ENCODE peak calls at places on chromosome 17, in ten cellular contexts. F is CD8-positive, alpha-beta T cell; D is breast epithelium; E is NCI-H1092 treated with DMSO at 0.1 percent for 48 hours; K is kidney; B is upper lobe of right lung; T is stimulated activated CD4-positive, alpha-beta T cell treated with anti-CD3 and anti-CD28 coated beads, Interleukin-1b, Interleukin-23, amount 100 ng/mL, for 1 hour; R is NCI-H146; U is IMR-90; G is body of pancreas. Q is an unnamed sample.
A peak's percentile ranks its signal among the peaks of the same experiment; 100 is the strongest.

GRCh38 chr17:42179911-42180410 is 981 bp downstream of the KCNH4 start:
- DNase-seq in F (peak; percentile 34), D (no peak), E (peak; percentile 18), K (no peak), B (no peak), T (no peak), R (peak; percentile 39), U (peak; percentile 30), G (peak; percentile 60), Q (no peak)

GRCh38 chr17:2867441-2868424 is 71.5 kb downstream of the RAP1GAP2 start:
- DNase-seq in F (no peak), D (no peak), E (no peak), K (no peak), B (no peak), T (no peak), R (no peak), U (peak; percentile 93), G (peak; percentile 57), Q (peak; percentile 71)

GRCh38 chr17:30928584-30928983 is 6.8 kb downstream of the ADAP2 start:
- DNase-seq in F (no peak), D (no peak), E (no peak), K (no peak), B (peak; percentile 22), T (no peak), R (no peak), U (no peak), G (no peak), Q (no peak)

GRCh38 chr17:40056379-40057005 is 2.3 kb upstream of the MED24 start:
- DNase-seq in F (no peak), D (no peak), E (no peak), K (no peak), B (no peak), T (no peak), R (no peak), U (no peak), G (no peak), Q (no peak)

GRCh38 chr17:44197980-44198720 is 1.5 kb downstream of the ATXN7L3 start:
- DNase-seq in F (peak; percentile 68), D (no peak), E (no peak), K (peak; percentile 77), B (no peak), T (no peak), R (no peak), U (peak; percentile 41), G (no peak), Q (peak; percentile 71)

GRCh38 chr17:7650509-7651096 is at the start of gene ATP1B2:
- DNase-seq in F (peak; percentile 83), D (peak; percentile 41), E (peak; percentile 37), K (peak; percentile 89), B (peak; percentile 78), T (peak; percentile 29), R (peak; percentile 93), U (no peak), G (peak; percentile 64), Q (no peak)

GRCh38 chr17:63439682-63440081 is 6.4 kb downstream of the CYB561 start:
- DNase-seq in F (no peak), D (no peak), E (no peak), K (no peak), B (no peak), T (no peak), R (no peak), U (peak; percentile 51), G (no peak), Q (no peak)

GRCh38 chr17:32458367-32458766 is 14.1 kb downstream of the PSMD11 start:
- DNase-seq in F (no peak), D (no peak), E (no peak), K (no peak), B (no peak), T (no peak), R (no peak), U (no peak), G (no peak), Q (no peak)

GRCh38 chr17:61766520-61766919 is 96.8 kb downstream of the BRIP1 start:
- DNase-seq in F (no peak), D (no peak), E (no peak), K (no peak), B (no peak), T (no peak), R (no peak), U (peak; percentile 39), G (no peak), Q (no peak)